ENCODE peak calls at places on chromosomes 2 and 18, in ten cellular contexts. One of them, this sample, is unnamed.

GRCh38 chr18:72700961-72701710 is 157.0 kb upstream of the CBLN2 start:
- DNase-seq in stimulated activated CD8-positive, alpha-beta memory T cell treated with anti-CD3 and anti-CD28 coated beads, Interleukin-7, amount 100 ng/mL, for 24 hours: no peak
- DNase-seq in NCI-H1092 treated with DMSO at 0.1 percent for 48 hours: peak
- DNase-seq in T-helper 2 cell: no peak
- DNase-seq in germinal center: no peak
- DNase-seq in ureter: no peak
- DNase-seq in naive B cell: no peak
- DNase-seq in B cell: no peak
- DNase-seq in stimulated activated CD4-positive, alpha-beta T cell treated with anti-CD3 and anti-CD28 coated beads, Interleukin-1b, Interleukin-23, amount 100 ng/mL, for 24 hours: no peak
- DNase-seq in PC-3: peak
- DNase-seq in this sample: peak

GRCh38 chr18:48049757-48050156 is 119.3 kb upstream of the SMAD2 start:
- DNase-seq in germinal center: no peak
- DNase-seq in stimulated activated CD8-positive, alpha-beta memory T cell treated with anti-CD3 and anti-CD28 coated beads, Interleukin-7, amount 100 ng/mL, for 24 hours: no peak
- DNase-seq in B cell: no peak
- DNase-seq in NCI-H1092 treated with DMSO at 0.1 percent for 48 hours: no peak
- DNase-seq in T-helper 2 cell: no peak
- DNase-seq in ureter: no peak
- DNase-seq in stimulated activated CD4-positive, alpha-beta T cell treated with anti-CD3 and anti-CD28 coated beads, Interleukin-1b, Interleukin-23, amount 100 ng/mL, for 24 hours: no peak
- DNase-seq in naive B cell: no peak
- DNase-seq in PC-3: no peak
- DNase-seq in this sample: no peak

GRCh38 chr2:13942111-13942510 is 690.4 kb upstream of the LRATD1 start:
- DNase-seq in germinal center: no peak
- DNase-seq in ureter: no peak
- DNase-seq in B cell: no peak
- DNase-seq in stimulated activated CD8-positive, alpha-beta memory T cell treated with anti-CD3 and anti-CD28 coated beads, Interleukin-7, amount 100 ng/mL, for 24 hours: no peak
- DNase-seq in naive B cell: no peak
- DNase-seq in T-helper 2 cell: no peak
- DNase-seq in PC-3: no peak
- DNase-seq in NCI-H1092 treated with DMSO at 0.1 percent for 48 hours: no peak
- DNase-seq in stimulated activated CD4-positive, alpha-beta T cell treated with anti-CD3 and anti-CD28 coated beads, Interleukin-1b, Interleukin-23, amount 100 ng/mL, for 24 hours: no peak
- DNase-seq in this sample: no peak

GRCh38 chr2:242034138-242034537 is 164.6 kb downstream of the RTP5 start:
- DNase-seq in ureter: no peak
- DNase-seq in stimulated activated CD4-positive, alpha-beta T cell treated with anti-CD3 and anti-CD28 coated beads, Interleukin-1b, Interleukin-23, amount 100 ng/mL, for 24 hours: no peak
- DNase-seq in germinal center: no peak
- DNase-seq in B cell: no peak
- DNase-seq in T-helper 2 cell: no peak
- DNase-seq in stimulated activated CD8-positive, alpha-beta memory T cell treated with anti-CD3 and anti-CD28 coated beads, Interleukin-7, amount 100 ng/mL, for 24 hours: no peak
- DNase-seq in PC-3: no peak
- DNase-seq in naive B cell: no peak
- DNase-seq in NCI-H1092 treated with DMSO at 0.1 percent for 48 hours: no peak
- DNase-seq in this sample: no peak

GRCh38 chr2:238032755-238033337 is 28.0 kb upstream of the SCLY start:
- DNase-seq in B cell: no peak
- DNase-seq in T-helper 2 cell: no peak
- DNase-seq in NCI-H1092 treated with DMSO at 0.1 percent for 48 hours: no peak
- DNase-seq in ureter: no peak
- DNase-seq in stimulated activated CD8-positive, alpha-beta memory T cell treated with anti-CD3 and anti-CD28 coated beads, Interleukin-7, amount 100 ng/mL, for 24 hours: no peak
- DNase-seq in germinal center: no peak
- DNase-seq in naive B cell: no peak
- DNase-seq in stimulated activated CD4-positive, alpha-beta T cell treated with anti-CD3 and anti-CD28 coated beads, Interleukin-1b, Interleukin-23, amount 100 ng/mL, for 24 hours: no peak
- DNase-seq in PC-3: no peak
- DNase-seq in this sample: no peak

GRCh38 chr18:44679056-44679911 is 1.4 kb upstream of the SETBP1 start:
- DNase-seq in ureter: peak
- DNase-seq in stimulated activated CD4-positive, alpha-beta T cell treated with anti-CD3 and anti-CD28 coated beads, Interleukin-1b, Interleukin-23, amount 100 ng/mL, for 24 hours: peak
- DNase-seq in stimulated activated CD8-positive, alpha-beta memory T cell treated with anti-CD3 and anti-CD28 coated beads, Interleukin-7, amount 100 ng/mL, for 24 hours: peak
- DNase-seq in NCI-H1092 treated with DMSO at 0.1 percent for 48 hours: peak
- DNase-seq in T-helper 2 cell: peak
- DNase-seq in B cell: peak
- DNase-seq in naive B cell: peak
- DNase-seq in PC-3: peak
- DNase-seq in germinal center: peak
- DNase-seq in this sample: peak

GRCh38 chr2:119490653-119491195 is 33.6 kb downstream of the SCTR start:
- DNase-seq in germinal center: no peak
- DNase-seq in stimulated activated CD8-positive, alpha-beta memory T cell treated with anti-CD3 and anti-CD28 coated beads, Interleukin-7, amount 100 ng/mL, for 24 hours: no peak
- DNase-seq in NCI-H1092 treated with DMSO at 0.1 percent for 48 hours: no peak
- DNase-seq in naive B cell: no peak
- DNase-seq in ureter: no peak
- DNase-seq in B cell: no peak
- DNase-seq in PC-3: no peak
- DNase-seq in stimulated activated CD4-positive, alpha-beta T cell treated with anti-CD3 and anti-CD28 coated beads, Interleukin-1b, Interleukin-23, amount 100 ng/mL, for 24 hours: no peak
- DNase-seq in T-helper 2 cell: no peak
- DNase-seq in this sample: no peak

GRCh38 chr2:72931280-72931910 is 14.1 kb downstream of the EMX1 start:
- DNase-seq in NCI-H1092 treated with DMSO at 0.1 percent for 48 hours: no peak
- DNase-seq in germinal center: no peak
- DNase-seq in B cell: no peak
- DNase-seq in T-helper 2 cell: no peak
- DNase-seq in stimulated activated CD4-positive, alpha-beta T cell treated with anti-CD3 and anti-CD28 coated beads, Interleukin-1b, Interleukin-23, amount 100 ng/mL, for 24 hours: no peak
- DNase-seq in PC-3: peak
- DNase-seq in stimulated activated CD8-positive, alpha-beta memory T cell treated with anti-CD3 and anti-CD28 coated beads, Interleukin-7, amount 100 ng/mL, for 24 hours: no peak
- DNase-seq in naive B cell: no peak
- DNase-seq in ureter: no peak
- DNase-seq in this sample: no peak

GRCh38 chr2:6960659-6961058 is 43.4 kb downstream of the RNF144A start:
- DNase-seq in germinal center: no peak
- DNase-seq in B cell: no peak
- DNase-seq in ureter: peak
- DNase-seq in stimulated activated CD8-positive, alpha-beta memory T cell treated with anti-CD3 and anti-CD28 coated beads, Interleukin-7, amount 100 ng/mL, for 24 hours: no peak
- DNase-seq in NCI-H1092 treated with DMSO at 0.1 percent for 48 hours: no peak
- DNase-seq in T-helper 2 cell: no peak
- DNase-seq in stimulated activated CD4-positive, alpha-beta T cell treated with anti-CD3 and anti-CD28 coated beads, Interleukin-1b, Interleukin-23, amount 100 ng/mL, for 24 hours: no peak
- DNase-seq in naive B cell: no peak
- DNase-seq in PC-3: no peak
- DNase-seq in this sample: no peak

GRCh38 chr18:22320155-22320554 is 97.6 kb downstream of the CTAGE1 start:
- DNase-seq in stimulated activated CD8-positive, alpha-beta memory T cell treated with anti-CD3 and anti-CD28 coated beads, Interleukin-7, amount 100 ng/mL, for 24 hours: no peak
- DNase-seq in PC-3: no peak
- DNase-seq in T-helper 2 cell: no peak
- DNase-seq in ureter: no peak
- DNase-seq in stimulated activated CD4-positive, alpha-beta T cell treated with anti-CD3 and anti-CD28 coated beads, Interleukin-1b, Interleukin-23, amount 100 ng/mL, for 24 hours: no peak
- DNase-seq in germinal center: no peak
- DNase-seq in NCI-H1092 treated with DMSO at 0.1 percent for 48 hours: no peak
- DNase-seq in B cell: no peak
- DNase-seq in naive B cell: no peak
- DNase-seq in this sample: no peak

GRCh38 chr2:186544255-186544675 is 45.6 kb upstream of the ITGAV start:
- DNase-seq in germinal center: no peak
- DNase-seq in stimulated activated CD4-positive, alpha-beta T cell treated with anti-CD3 and anti-CD28 coated beads, Interleukin-1b, Interleukin-23, amount 100 ng/mL, for 24 hours: no peak
- DNase-seq in PC-3: peak
- DNase-seq in naive B cell: no peak
- DNase-seq in B cell: no peak
- DNase-seq in T-helper 2 cell: no peak
- DNase-seq in ureter: no peak
- DNase-seq in NCI-H1092 treated with DMSO at 0.1 percent for 48 hours: no peak
- DNase-seq in stimulated activated CD8-positive, alpha-beta memory T cell treated with anti-CD3 and anti-CD28 coated beads, Interleukin-7, amount 100 ng/mL, for 24 hours: no peak
- DNase-seq in this sample: no peak

GRCh38 chr18:27413495-27414401 is 228.6 kb upstream of the CHST9 start:
- DNase-seq in NCI-H1092 treated with DMSO at 0.1 percent for 48 hours: no peak
- DNase-seq in PC-3: peak
- DNase-seq in ureter: no peak
- DNase-seq in stimulated activated CD4-positive, alpha-beta T cell treated with anti-CD3 and anti-CD28 coated beads, Interleukin-1b, Interleukin-23, amount 100 ng/mL, for 24 hours: no peak
- DNase-seq in naive B cell: no peak
- DNase-seq in stimulated activated CD8-positive, alpha-beta memory T cell treated with anti-CD3 and anti-CD28 coated beads, Interleukin-7, amount 100 ng/mL, for 24 hours: no peak
- DNase-seq in B cell: no peak
- DNase-seq in germinal center: no peak
- DNase-seq in T-helper 2 cell: no peak
- DNase-seq in this sample: no peak

GRCh38 chr2:76445880-76446279 is 735.2 kb upstream of the GCFC2 start:
- DNase-seq in germinal center: no peak
- DNase-seq in stimulated activated CD8-positive, alpha-beta memory T cell treated with anti-CD3 and anti-CD28 coated beads, Interleukin-7, amount 100 ng/mL, for 24 hours: no peak
- DNase-seq in NCI-H1092 treated with DMSO at 0.1 percent for 48 hours: no peak
- DNase-seq in T-helper 2 cell: no peak
- DNase-seq in ureter: no peak
- DNase-seq in B cell: no peak
- DNase-seq in PC-3: no peak
- DNase-seq in naive B cell: no peak
- DNase-seq in stimulated activated CD4-positive, alpha-beta T cell treated with anti-CD3 and anti-CD28 coated beads, Interleukin-1b, Interleukin-23, amount 100 ng/mL, for 24 hours: no peak
- DNase-seq in this sample: no peak

GRCh38 chr2:64114063-64114911 is 29.9 kb downstream of the PELI1 start:
- DNase-seq in NCI-H1092 treated with DMSO at 0.1 percent for 48 hours: no peak
- DNase-seq in ureter: no peak
- DNase-seq in stimulated activated CD4-positive, alpha-beta T cell treated with anti-CD3 and anti-CD28 coated beads, Interleukin-1b, Interleukin-23, amount 100 ng/mL, for 24 hours: no peak
- DNase-seq in B cell: no peak
- DNase-seq in T-helper 2 cell: no peak
- DNase-seq in stimulated activated CD8-positive, alpha-beta memory T cell treated with anti-CD3 and anti-CD28 coated beads, Interleukin-7, amount 100 ng/mL, for 24 hours: no peak
- DNase-seq in naive B cell: no peak
- DNase-seq in PC-3: peak
- DNase-seq in germinal center: no peak
- DNase-seq in this sample: no peak

GRCh38 chr18:62850619-62851306 is 135.4 kb downstream of the PHLPP1 start:
- DNase-seq in PC-3: peak
- DNase-seq in naive B cell: no peak
- DNase-seq in T-helper 2 cell: no peak
- DNase-seq in B cell: no peak
- DNase-seq in stimulated activated CD4-positive, alpha-beta T cell treated with anti-CD3 and anti-CD28 coated beads, Interleukin-1b, Interleukin-23, amount 100 ng/mL, for 24 hours: no peak
- DNase-seq in NCI-H1092 treated with DMSO at 0.1 percent for 48 hours: no peak
- DNase-seq in ureter: no peak
- DNase-seq in stimulated activated CD8-positive, alpha-beta memory T cell treated with anti-CD3 and anti-CD28 coated beads, Interleukin-7, amount 100 ng/mL, for 24 hours: no peak
- DNase-seq in germinal center: no peak
- DNase-seq in this sample: no peak

GRCh38 chr2:150911766-150912280 is 349.8 kb downstream of the RBM43 start:
- DNase-seq in stimulated activated CD8-positive, alpha-beta memory T cell treated with anti-CD3 and anti-CD28 coated beads, Interleukin-7, amount 100 ng/mL, for 24 hours: no peak
- DNase-seq in stimulated activated CD4-positive, alpha-beta T cell treated with anti-CD3 and anti-CD28 coated beads, Interleukin-1b, Interleukin-23, amount 100 ng/mL, for 24 hours: no peak
- DNase-seq in B cell: no peak
- DNase-seq in naive B cell: no peak
- DNase-seq in germinal center: no peak
- DNase-seq in PC-3: peak
- DNase-seq in T-helper 2 cell: no peak
- DNase-seq in NCI-H1092 treated with DMSO at 0.1 percent for 48 hours: no peak
- DNase-seq in ureter: peak
- DNase-seq in this sample: no peak

GRCh38 chr2:232523682-232524597 is 2.0 kb upstream of the CHRND start:
- DNase-seq in stimulated activated CD4-positive, alpha-beta T cell treated with anti-CD3 and anti-CD28 coated beads, Interleukin-1b, Interleukin-23, amount 100 ng/mL, for 24 hours: no peak
- DNase-seq in naive B cell: no peak
- DNase-seq in NCI-H1092 treated with DMSO at 0.1 percent for 48 hours: peak
- DNase-seq in germinal center: peak
- DNase-seq in ureter: no peak
- DNase-seq in B cell: no peak
- DNase-seq in PC-3: peak
- DNase-seq in stimulated activated CD8-positive, alpha-beta memory T cell treated with anti-CD3 and anti-CD28 coated beads, Interleukin-7, amount 100 ng/mL, for 24 hours: no peak
- DNase-seq in T-helper 2 cell: no peak
- DNase-seq in this sample: no peak

GRCh38 chr2:205633994-205634393 is 48.3 kb upstream of the NRP2 start:
- DNase-seq in naive B cell: no peak
- DNase-seq in stimulated activated CD4-positive, alpha-beta T cell treated with anti-CD3 and anti-CD28 coated beads, Interleukin-1b, Interleukin-23, amount 100 ng/mL, for 24 hours: no peak
- DNase-seq in NCI-H1092 treated with DMSO at 0.1 percent for 48 hours: no peak
- DNase-seq in germinal center: no peak
- DNase-seq in stimulated activated CD8-positive, alpha-beta memory T cell treated with anti-CD3 and anti-CD28 coated beads, Interleukin-7, amount 100 ng/mL, for 24 hours: no peak
- DNase-seq in B cell: no peak
- DNase-seq in ureter: no peak
- DNase-seq in T-helper 2 cell: no peak
- DNase-seq in PC-3: no peak
- DNase-seq in this sample: no peak

GRCh38 chr2:127580167-127581049 is 44.9 kb downstream of the MYO7B start:
- DNase-seq in stimulated activated CD8-positive, alpha-beta memory T cell treated with anti-CD3 and anti-CD28 coated beads, Interleukin-7, amount 100 ng/mL, for 24 hours: no peak
- DNase-seq in stimulated activated CD4-positive, alpha-beta T cell treated with anti-CD3 and anti-CD28 coated beads, Interleukin-1b, Interleukin-23, amount 100 ng/mL, for 24 hours: no peak
- DNase-seq in germinal center: no peak
- DNase-seq in NCI-H1092 treated with DMSO at 0.1 percent for 48 hours: no peak
- DNase-seq in naive B cell: no peak
- DNase-seq in B cell: no peak
- DNase-seq in PC-3: no peak
- DNase-seq in T-helper 2 cell: no peak
- DNase-seq in ureter: peak
- DNase-seq in this sample: no peak

GRCh38 chr2:101697124-101697793 is at the start of gene MAP4K4:
- DNase-seq in germinal center: peak
- DNase-seq in NCI-H1092 treated with DMSO at 0.1 percent for 48 hours: peak
- DNase-seq in B cell: peak
- DNase-seq in ureter: peak
- DNase-seq in naive B cell: peak
- DNase-seq in stimulated activated CD8-positive, alpha-beta memory T cell treated with anti-CD3 and anti-CD28 coated beads, Interleukin-7, amount 100 ng/mL, for 24 hours: peak
- DNase-seq in T-helper 2 cell: peak
- DNase-seq in stimulated activated CD4-positive, alpha-beta T cell treated with anti-CD3 and anti-CD28 coated beads, Interleukin-1b, Interleukin-23, amount 100 ng/mL, for 24 hours: peak
- DNase-seq in PC-3: peak
- DNase-seq in this sample: no peak

GRCh38 chr2:37300578-37300977 is 24.1 kb downstream of the PRKD3 start:
- DNase-seq in B cell: no peak
- DNase-seq in T-helper 2 cell: no peak
- DNase-seq in PC-3: peak
- DNase-seq in stimulated activated CD4-positive, alpha-beta T cell treated with anti-CD3 and anti-CD28 coated beads, Interleukin-1b, Interleukin-23, amount 100 ng/mL, for 24 hours: no peak
- DNase-seq in ureter: no peak
- DNase-seq in naive B cell: no peak
- DNase-seq in NCI-H1092 treated with DMSO at 0.1 percent for 48 hours: no peak
- DNase-seq in germinal center: no peak
- DNase-seq in stimulated activated CD8-positive, alpha-beta memory T cell treated with anti-CD3 and anti-CD28 coated beads, Interleukin-7, amount 100 ng/mL, for 24 hours: no peak
- DNase-seq in this sample: no peak

GRCh38 chr2:217972490-217972889 is 30.3 kb downstream of the TNS1 start:
- DNase-seq in stimulated activated CD4-positive, alpha-beta T cell treated with anti-CD3 and anti-CD28 coated beads, Interleukin-1b, Interleukin-23, amount 100 ng/mL, for 24 hours: no peak
- DNase-seq in ureter: no peak
- DNase-seq in stimulated activated CD8-positive, alpha-beta memory T cell treated with anti-CD3 and anti-CD28 coated beads, Interleukin-7, amount 100 ng/mL, for 24 hours: no peak
- DNase-seq in naive B cell: no peak
- DNase-seq in B cell: no peak
- DNase-seq in T-helper 2 cell: no peak
- DNase-seq in PC-3: no peak
- DNase-seq in germinal center: no peak
- DNase-seq in NCI-H1092 treated with DMSO at 0.1 percent for 48 hours: no peak
- DNase-seq in this sample: no peak

GRCh38 chr2:190420822-190421221 is 12.7 kb downstream of the MFSD6 start:
- DNase-seq in germinal center: no peak
- DNase-seq in stimulated activated CD8-positive, alpha-beta memory T cell treated with anti-CD3 and anti-CD28 coated beads, Interleukin-7, amount 100 ng/mL, for 24 hours: no peak
- DNase-seq in PC-3: no peak
- DNase-seq in NCI-H1092 treated with DMSO at 0.1 percent for 48 hours: no peak
- DNase-seq in stimulated activated CD4-positive, alpha-beta T cell treated with anti-CD3 and anti-CD28 coated beads, Interleukin-1b, Interleukin-23, amount 100 ng/mL, for 24 hours: no peak
- DNase-seq in T-helper 2 cell: no peak
- DNase-seq in ureter: no peak
- DNase-seq in naive B cell: no peak
- DNase-seq in B cell: no peak
- DNase-seq in this sample: no peak

GRCh38 chr2:158269143-158269542 is 167.5 kb downstream of the UPP2 start:
- DNase-seq in B cell: no peak
- DNase-seq in NCI-H1092 treated with DMSO at 0.1 percent for 48 hours: peak
- DNase-seq in PC-3: no peak
- DNase-seq in stimulated activated CD8-positive, alpha-beta memory T cell treated with anti-CD3 and anti-CD28 coated beads, Interleukin-7, amount 100 ng/mL, for 24 hours: no peak
- DNase-seq in naive B cell: no peak
- DNase-seq in ureter: no peak
- DNase-seq in T-helper 2 cell: no peak
- DNase-seq in germinal center: no peak
- DNase-seq in stimulated activated CD4-positive, alpha-beta T cell treated with anti-CD3 and anti-CD28 coated beads, Interleukin-1b, Interleukin-23, amount 100 ng/mL, for 24 hours: no peak
- DNase-seq in this sample: peak

GRCh38 chr2:205806126-205806905 is 124.0 kb downstream of the NRP2 start:
- DNase-seq in ureter: no peak
- DNase-seq in PC-3: no peak
- DNase-seq in stimulated activated CD4-positive, alpha-beta T cell treated with anti-CD3 and anti-CD28 coated beads, Interleukin-1b, Interleukin-23, amount 100 ng/mL, for 24 hours: no peak
- DNase-seq in T-helper 2 cell: no peak
- DNase-seq in stimulated activated CD8-positive, alpha-beta memory T cell treated with anti-CD3 and anti-CD28 coated beads, Interleukin-7, amount 100 ng/mL, for 24 hours: no peak
- DNase-seq in germinal center: no peak
- DNase-seq in naive B cell: no peak
- DNase-seq in NCI-H1092 treated with DMSO at 0.1 percent for 48 hours: no peak
- DNase-seq in B cell: no peak
- DNase-seq in this sample: no peak

GRCh38 chr2:241636983-241637232 is at the start of gene THAP4:
- DNase-seq in B cell: peak
- DNase-seq in germinal center: peak
- DNase-seq in naive B cell: no peak
- DNase-seq in stimulated activated CD8-positive, alpha-beta memory T cell treated with anti-CD3 and anti-CD28 coated beads, Interleukin-7, amount 100 ng/mL, for 24 hours: peak
- DNase-seq in T-helper 2 cell: no peak
- DNase-seq in PC-3: no peak
- DNase-seq in ureter: peak
- DNase-seq in stimulated activated CD4-positive, alpha-beta T cell treated with anti-CD3 and anti-CD28 coated beads, Interleukin-1b, Interleukin-23, amount 100 ng/mL, for 24 hours: peak
- DNase-seq in NCI-H1092 treated with DMSO at 0.1 percent for 48 hours: no peak
- DNase-seq in this sample: peak

GRCh38 chr18:44816449-44816848 is 135.8 kb downstream of the SETBP1 start:
- DNase-seq in naive B cell: no peak
- DNase-seq in ureter: no peak
- DNase-seq in stimulated activated CD8-positive, alpha-beta memory T cell treated with anti-CD3 and anti-CD28 coated beads, Interleukin-7, amount 100 ng/mL, for 24 hours: no peak
- DNase-seq in stimulated activated CD4-positive, alpha-beta T cell treated with anti-CD3 and anti-CD28 coated beads, Interleukin-1b, Interleukin-23, amount 100 ng/mL, for 24 hours: no peak
- DNase-seq in B cell: no peak
- DNase-seq in germinal center: no peak
- DNase-seq in NCI-H1092 treated with DMSO at 0.1 percent for 48 hours: no peak
- DNase-seq in T-helper 2 cell: no peak
- DNase-seq in PC-3: no peak
- DNase-seq in this sample: no peak

GRCh38 chr2:122172812-122173211 is 417.4 kb downstream of the TSN start:
- DNase-seq in B cell: no peak
- DNase-seq in germinal center: no peak
- DNase-seq in NCI-H1092 treated with DMSO at 0.1 percent for 48 hours: no peak
- DNase-seq in stimulated activated CD4-positive, alpha-beta T cell treated with anti-CD3 and anti-CD28 coated beads, Interleukin-1b, Interleukin-23, amount 100 ng/mL, for 24 hours: no peak
- DNase-seq in ureter: no peak
- DNase-seq in stimulated activated CD8-positive, alpha-beta memory T cell treated with anti-CD3 and anti-CD28 coated beads, Interleukin-7, amount 100 ng/mL, for 24 hours: no peak
- DNase-seq in PC-3: no peak
- DNase-seq in naive B cell: no peak
- DNase-seq in T-helper 2 cell: no peak
- DNase-seq in this sample: no peak

This sample was measured in NCI-H2107.